ENCODE peak calls at places on chromosomes 11 and 22, in eight cellular contexts. Q is mammary epithelial cell, E is neuronal stem cell, I is adipocyte, P is MM.1S, D is fibroblast of lung, W is endothelial cell of umbilical vein, A is IMR-90. Z is an unnamed sample.

GRCh38 chr11:69613594-69613993 is 27.4 kb upstream of the CCND1 start:
- DNase-seq in D (no peak), I (no peak), A (no peak), E (no peak), W (no peak), P (no peak), Q (no peak), Z (no peak)

GRCh38 chr11:129324533-129325175 is 51.0 kb upstream of the BARX2 start:
- DNase-seq in P (no peak), D (peak; percentile 11), W (no peak), I (no peak), Q (no peak), E (no peak), A (no peak), Z (peak; percentile 75)

GRCh38 chr11:12536566-12536965 is 137.7 kb upstream of the TEAD1 start:
- DNase-seq in I (no peak), P (no peak), A (no peak), D (no peak), Q (no peak), W (no peak), E (no peak), Z (no peak)

GRCh38 chr11:69131644-69132300 is 24.0 kb upstream of the SMIM38 start:
- DNase-seq in P (peak; percentile 56), D (peak; percentile 73), W (peak; percentile 69), I (peak; percentile 86), E (peak; percentile 76), Q (peak; percentile 78), A (peak; percentile 70), Z (peak; percentile 85)

GRCh38 chr11:22193348-22194051 is 615 bp downstream of the ANO5 start:
- DNase-seq in Q (no peak), D (no peak), A (no peak), E (peak; percentile 47), W (peak; percentile 3), I (peak; percentile 3), P (peak; percentile 28), Z (peak; percentile 34)

GRCh38 chr11:46392421-46393230 is 1.1 kb upstream of the CHRM4 start:
- DNase-seq in A (peak; percentile 72), D (peak; percentile 75), P (peak; percentile 74), E (peak; percentile 91), W (peak; percentile 71), Q (peak; percentile 69), I (peak; percentile 93), Z (peak; percentile 85)

GRCh38 chr11:94738746-94739145 is 29.4 kb upstream of the AMOTL1 start:
- DNase-seq in P (no peak), A (no peak), D (no peak), I (no peak), E (no peak), W (no peak), Q (no peak), Z (no peak)

GRCh38 chr11:18492888-18493287 is 33.9 kb downstream of the TSG101 start:
- DNase-seq in E (no peak), A (no peak), I (peak; percentile 22), W (no peak), P (no peak), Q (peak; percentile 2), D (peak; percentile 7), Z (no peak)

GRCh38 chr22:30943368-30943767 is 25.2 kb downstream of the MORC2 start:
- DNase-seq in I (no peak), E (no peak), D (no peak), W (no peak), Q (no peak), A (no peak), P (no peak), Z (no peak)
- H3K36me3 ChIP-seq in I (peaks cover 90% of the 10 kb centered on the region), E (peaks cover 98% of the 10 kb centered on the region), D (peaks cover 33% of the 10 kb centered on the region), W (peaks cover 58% of the 10 kb centered on the region), Q (peaks cover 10% of the 10 kb centered on the region), A (peaks cover 74% of the 10 kb centered on the region), P (peaks cover 2% of the 10 kb centered on the region), Z (peaks cover 22% of the 10 kb centered on the region)

DNA sequence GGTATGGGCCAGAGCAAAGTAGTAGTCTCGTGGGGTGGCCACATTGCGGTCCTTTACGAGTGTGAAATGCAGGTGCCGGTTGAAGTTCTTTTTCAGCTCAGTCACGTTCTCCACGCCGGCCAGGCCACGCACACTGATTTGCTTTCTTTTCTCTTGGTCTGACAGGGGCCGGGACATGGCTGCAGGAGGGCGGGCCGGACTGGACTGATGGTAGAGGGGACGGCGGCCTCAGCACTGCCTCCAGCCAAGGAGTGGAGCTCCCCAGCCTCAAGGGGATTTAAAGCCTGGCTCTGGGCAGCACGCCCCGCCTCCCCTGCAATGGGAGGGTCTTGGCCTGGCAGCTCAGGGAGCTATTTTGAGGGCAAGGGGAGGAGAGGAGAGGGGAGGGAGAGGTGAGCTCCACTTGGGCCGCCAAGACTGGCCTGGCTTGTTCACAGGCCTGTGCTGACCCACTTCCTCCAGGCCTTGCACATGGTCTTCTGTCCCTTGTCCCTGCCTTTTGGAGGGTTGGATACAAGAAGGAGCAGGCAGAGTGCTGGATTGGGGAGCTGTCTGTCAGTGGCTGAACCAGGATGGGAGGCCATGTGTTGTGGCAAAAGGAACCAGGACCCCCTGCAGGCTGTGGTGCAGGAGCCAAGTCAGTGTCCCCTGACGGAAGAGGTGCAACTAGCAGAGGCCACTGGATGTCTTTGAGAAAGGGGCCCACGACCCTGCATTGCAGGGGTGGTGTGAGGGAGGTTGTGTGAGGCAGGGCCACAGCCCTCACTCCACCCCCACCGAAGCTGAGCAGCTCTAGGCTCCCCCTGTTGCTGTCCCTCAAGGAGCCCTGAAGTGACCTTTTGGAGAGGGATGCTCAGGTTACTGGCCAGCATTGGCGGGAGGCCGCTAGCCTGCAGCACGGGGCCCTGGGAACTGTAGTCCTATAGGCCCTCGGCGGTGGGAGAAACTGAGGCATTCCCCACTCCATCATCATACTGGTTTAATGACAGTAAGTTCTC is at the start of gene PYGM:
- DNase-seq in P (no peak), A (no peak), I (no peak), Q (no peak), E (peak; percentile 66), D (peak; percentile 60), W (no peak), Z (peak; percentile 45)
- H3K4me1 ChIP-seq in P (no peaks in the 10 kb centered on the region), A (peaks cover 18% of the 10 kb centered on the region), I (peaks cover 45% of the 10 kb centered on the region), Q (peaks cover 20% of the 10 kb centered on the region), E (peaks cover 40% of the 10 kb centered on the region), D (peaks cover 26% of the 10 kb centered on the region), W (peaks cover 20% of the 10 kb centered on the region), Z (peaks cover 7% of the 10 kb centered on the region)

DNA sequence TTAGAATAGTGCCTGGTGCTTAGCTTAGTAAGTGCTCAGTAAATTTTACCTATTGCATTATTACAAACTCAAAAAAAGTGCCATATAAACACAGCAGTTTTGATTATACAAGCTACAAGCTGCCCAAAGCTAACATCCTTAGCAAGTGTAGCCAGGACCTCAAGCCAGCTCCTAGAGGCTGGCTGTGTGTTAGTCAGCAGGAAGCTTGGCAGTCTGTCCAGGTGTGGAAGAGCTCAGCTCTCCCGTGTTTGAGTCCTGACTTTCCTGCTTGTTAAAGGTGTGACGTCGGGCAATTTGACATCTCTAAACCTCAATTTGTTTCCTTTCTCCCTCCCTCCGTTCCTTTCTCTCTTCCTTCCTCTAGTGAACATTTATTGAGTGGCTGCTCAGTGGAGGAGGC is 68.5 kb downstream of the PRR5L start:
- DNase-seq in Q (peak; percentile 59), W (no peak), E (no peak), P (no peak), D (no peak), A (no peak), I (no peak), Z (peak; percentile 78)
- H3K9ac ChIP-seq in Q (no peak overlapping the region), W (no peak overlapping the region), E (no peak overlapping the region), P (no peak overlapping the region), D (no peak overlapping the region), A (no peak overlapping the region), I (no peak overlapping the region), Z (no peak overlapping the region)

DNA sequence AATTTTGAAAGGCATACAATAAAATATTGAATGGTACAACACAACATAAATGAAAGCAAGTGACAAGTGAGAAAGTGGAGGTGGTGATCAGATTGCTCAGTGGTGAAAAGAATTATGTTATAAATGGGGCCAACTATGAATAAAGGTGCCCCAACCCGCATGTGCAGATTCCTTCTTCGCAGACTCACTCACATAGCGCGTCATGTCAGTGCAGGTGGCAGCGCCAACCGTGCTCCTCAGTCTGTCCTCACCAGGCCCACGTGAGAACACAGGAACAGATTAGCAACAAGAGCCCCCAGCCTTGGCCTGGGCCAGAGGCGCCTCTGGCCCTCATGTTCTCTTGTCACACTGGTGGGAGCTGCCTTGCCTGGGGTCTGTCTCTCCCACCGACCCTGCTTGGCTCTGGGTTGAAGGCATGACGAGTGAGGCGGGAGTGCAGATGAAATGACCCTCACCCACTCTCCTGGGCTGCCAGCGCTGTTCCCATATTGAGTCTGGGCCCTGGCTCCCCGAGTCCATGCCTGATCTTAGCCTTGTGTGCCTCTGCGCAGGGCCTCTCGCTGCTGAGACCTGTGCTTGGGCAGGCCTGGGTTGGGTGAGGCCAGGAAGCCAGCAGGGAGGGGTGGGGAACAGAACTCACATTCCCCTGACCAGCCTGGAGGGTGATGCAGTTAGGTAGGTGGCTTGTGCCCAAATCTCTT is 6.4 kb downstream of the ATG16L2 start:
- DNase-seq in A (no peak), I (no peak), D (no peak), E (no peak), Q (no peak), W (no peak), P (no peak), Z (no peak)
- H3K36me3 ChIP-seq in A (no peaks in the 10 kb centered on the region), I (peaks cover 6% of the 10 kb centered on the region), D (no peaks in the 10 kb centered on the region), E (peaks cover 11% of the 10 kb centered on the region), Q (no peaks in the 10 kb centered on the region), W (peaks cover 6% of the 10 kb centered on the region), P (no peaks in the 10 kb centered on the region), Z (no peaks in the 10 kb centered on the region)

GRCh38 chr22:48099251-48099650 is 1336.8 kb downstream of the TBC1D22A start:
- DNase-seq in W (no peak), I (no peak), D (no peak), A (no peak), E (no peak), Q (no peak), P (no peak), Z (no peak)
- H3K4me1 ChIP-seq in W (no peaks in the 10 kb centered on the region), I (no peaks in the 10 kb centered on the region), D (no peaks in the 10 kb centered on the region), A (no peaks in the 10 kb centered on the region), E (peaks cover 7% of the 10 kb centered on the region), Q (no peaks in the 10 kb centered on the region), P (peaks cover 68% of the 10 kb centered on the region), Z (no peaks in the 10 kb centered on the region)

GRCh38 chr11:96177132-96177531 is 165.9 kb downstream of the MAML2 start:
- DNase-seq in A (no peak), Q (no peak), D (no peak), E (no peak), W (no peak), I (no peak), P (no peak), Z (no peak)

GRCh38 chr11:96178014-96178745 is 164.8 kb downstream of the MAML2 start:
- DNase-seq in A (no peak), Q (no peak), P (no peak), W (peak; percentile 31), D (no peak), I (no peak), E (no peak), Z (no peak)

GRCh38 chr11:96185220-96185768 is 157.7 kb downstream of the MAML2 start:
- DNase-seq in I (no peak), A (no peak), Q (no peak), W (peak; percentile 42), D (no peak), E (no peak), P (peak; percentile 90), Z (no peak)

GRCh38 chr11:96180341-96180740 is 162.7 kb downstream of the MAML2 start:
- DNase-seq in Q (no peak), D (no peak), A (no peak), W (no peak), I (no peak), E (no peak), P (no peak), Z (no peak)

GRCh38 chr11:96179905-96180304 is 163.1 kb downstream of the MAML2 start:
- DNase-seq in Q (no peak), A (no peak), D (no peak), W (no peak), P (no peak), I (no peak), E (no peak), Z (no peak)
- H3K9ac ChIP-seq in Q (no peak overlapping the region), A (no peak overlapping the region), D (no peak overlapping the region), W (no peak overlapping the region), P (no peak overlapping the region), I (no peak overlapping the region), E (no peak overlapping the region), Z (no peak overlapping the region)